ENCODE peak calls at places on chromosomes 11 and 22, in seven cellular contexts. Y is fibroblast of the aortic adventitia; L is Daoy; Q is CD8-positive, alpha-beta memory T cell; U is central memory CD4-positive, alpha-beta T cell; F is NK-92 treated with Interleukin-12 subunit alpha and Interleukin-12 subunit beta, amount 100 ng/mL, for 24 hours; W is left cardiac atrium. Z is an unnamed sample.

GRCh38 chr11:76669901-76670474 is 559 bp downstream of the LRRC32 start:
- DNase-seq in Y (peak), L (peak), Q (no peak), U (no peak), F (no peak), W (peak), Z (peak)

GRCh38 chr22:48720662-48721393 is 1106.8 kb downstream of the BRD1 start:
- DNase-seq in Y (no peak), L (no peak), Q (no peak), U (no peak), F (no peak), W (no peak), Z (no peak)

GRCh38 chr11:113859665-113860064 is 15.7 kb downstream of the USP28 start:
- DNase-seq in Y (no peak), L (no peak), Q (no peak), U (no peak), F (no peak), W (no peak), Z (no peak)

GRCh38 chr11:5083602-5084001 is 14.2 kb downstream of the OR52E1 start:
- DNase-seq in Y (no peak), L (no peak), Q (no peak), U (no peak), F (no peak), W (no peak), Z (no peak)

GRCh38 chr11:110991621-110992355 is 253.7 kb upstream of the POU2AF2 start:
- DNase-seq in Y (peak), L (no peak), Q (no peak), U (no peak), F (no peak), W (no peak), Z (no peak)

GRCh38 chr11:8019671-8020597 is 32.8 kb downstream of the EIF3F start:
- DNase-seq in Y (peak), L (peak), Q (peak), U (peak), F (no peak), W (no peak), Z (peak)

GRCh38 chr22:50105529-50106100 is 15.8 kb downstream of the MOV10L1 start:
- DNase-seq in Y (peak), L (no peak), Q (no peak), U (no peak), F (no peak), W (no peak), Z (no peak)

GRCh38 chr22:32830957-32831356 is 29.5 kb downstream of the TIMP3 start:
- DNase-seq in Y (no peak), L (no peak), Q (no peak), U (no peak), F (no peak), W (no peak), Z (no peak)

GRCh38 chr11:28836285-28837081 is 728.3 kb downstream of the METTL15 start:
- DNase-seq in Y (peak), L (peak), Q (no peak), U (no peak), F (no peak), W (no peak), Z (peak)

GRCh38 chr11:73058989-73059674 is 83.0 kb downstream of the FCHSD2 start:
- DNase-seq in Y (no peak), L (no peak), Q (no peak), U (no peak), F (no peak), W (no peak), Z (no peak)

GRCh38 chr11:3134651-3135490 is 30.2 kb downstream of the OSBPL5 start:
- DNase-seq in Y (no peak), L (no peak), Q (no peak), U (no peak), F (no peak), W (peak), Z (no peak)

GRCh38 chr22:37187552-37187890 is 526 bp downstream of the C1QTNF6 start:
- DNase-seq in Y (no peak), L (peak), Q (no peak), U (no peak), F (no peak), W (peak), Z (peak)

GRCh38 chr11:69311767-69312385 is 17.9 kb downstream of the MYEOV start:
- DNase-seq in Y (no peak), L (peak), Q (peak), U (no peak), F (no peak), W (no peak), Z (no peak)

GRCh38 chr11:124582565-124582964 is 12.8 kb downstream of the OR8A1 start:
- DNase-seq in Y (no peak), L (no peak), Q (no peak), U (no peak), F (no peak), W (no peak), Z (no peak)

GRCh38 chr11:70619591-70619990 is 221.3 kb downstream of the CTTN start:
- DNase-seq in Y (no peak), L (no peak), Q (no peak), U (no peak), F (no peak), W (no peak), Z (no peak)

GRCh38 chr11:105298174-105298573 is 158.6 kb upstream of the CARD18 start:
- DNase-seq in Y (no peak), L (no peak), Q (no peak), U (no peak), F (no peak), W (no peak), Z (no peak)

GRCh38 chr22:18032455-18033101 is 8.2 kb upstream of the MICAL3 start:
- DNase-seq in Y (peak), L (peak), Q (no peak), U (no peak), F (no peak), W (no peak), Z (peak)

GRCh38 chr11:126443120-126443519 is 87.6 kb downstream of the ST3GAL4 start:
- DNase-seq in Y (no peak), L (no peak), Q (no peak), U (no peak), F (no peak), W (no peak), Z (no peak)